ENCODE peak calls at places on chromosomes 11 and 22, in six cellular contexts. E is IMR-90, L is H9, X is neuronal stem cell, B is H1, U is trophoblast cell. C is an unnamed sample.

GRCh38 chr11:78217650-78218541 is 29.2 kb downstream of the USP35 start:
- DNase-seq in U (no peak), B (no peak), L (peak; percentile 16), E (no peak), X (no peak), C (no peak)

GRCh38 chr11:1938343-1939005 is 8.7 kb upstream of the MRPL23 start:
- DNase-seq in U (no peak), B (peak; percentile 45), L (no peak), X (no peak), E (no peak), C (no peak)

GRCh38 chr11:11641581-11641980 is 19.8 kb upstream of the GALNT18 start:
- DNase-seq in L (no peak), B (no peak), U (no peak), E (no peak), X (no peak), C (no peak)

GRCh38 chr11:119901657-119902577 is 172.9 kb upstream of the NECTIN1 start:
- DNase-seq in X (no peak), B (no peak), U (no peak), L (no peak), E (no peak), C (no peak)

GRCh38 chr11:43269229-43269928 is 42.4 kb upstream of the API5 start:
- DNase-seq in X (no peak), E (no peak), B (no peak), U (no peak), L (peak; percentile 59), C (no peak)

GRCh38 chr11:113778111-113778910 is 1.3 kb upstream of the CLDN25 start:
- DNase-seq in X (no peak), U (peak; percentile 36), E (peak; percentile 38), B (no peak), L (no peak), C (peak; percentile 6)

GRCh38 chr11:124752471-124753100 is 531 bp upstream of the VSIG2 start:
- DNase-seq in U (no peak), B (peak; percentile 49), E (no peak), X (no peak), L (no peak), C (no peak)

GRCh38 chr22:45069925-45070324 is 60.1 kb upstream of the PHF21B start:
- DNase-seq in X (no peak), L (no peak), E (no peak), B (no peak), U (no peak), C (no peak)

GRCh38 chr11:47400813-47401279 is 7.5 kb upstream of the SLC39A13 start:
- DNase-seq in L (peak; percentile 26), E (no peak), U (no peak), B (no peak), X (no peak), C (peak; percentile 32)

GRCh38 chr11:2772544-2773031 is 72.8 kb upstream of the KCNQ1OT1 start:
- DNase-seq in L (no peak), B (no peak), E (peak; percentile 75), U (no peak), X (no peak), C (peak; percentile 73)

GRCh38 chr11:73308963-73309960 is 1.2 kb downstream of the ARHGEF17 start:
- DNase-seq in U (peak; percentile 94), X (peak; percentile 78), E (peak; percentile 96), B (peak; percentile 88), L (peak; percentile 90), C (peak; percentile 98)

GRCh38 chr11:76783901-76784813 is 1.0 kb downstream of the TSKU start:
- DNase-seq in E (peak; percentile 84), X (peak; percentile 85), L (peak; percentile 95), U (peak; percentile 86), B (peak; percentile 91), C (peak; percentile 90)

GRCh38 chr11:93348931-93349330 is 18.4 kb downstream of the DEUP1 start:
- DNase-seq in U (no peak), X (no peak), B (no peak), L (no peak), E (no peak), C (no peak)

GRCh38 chr22:38925571-38926041 is 31.8 kb upstream of the APOBEC3A start:
- DNase-seq in X (no peak), E (peak; percentile 30), L (no peak), U (no peak), B (no peak), C (no peak)

GRCh38 chr11:64799925-64800632 is 2.9 kb downstream of the MAP4K2 start:
- DNase-seq in L (no peak), X (no peak), U (no peak), E (no peak), B (no peak), C (peak; percentile 24)

GRCh38 chr11:113305440-113306336 is 8.7 kb upstream of the TTC12 start:
- DNase-seq in E (peak; percentile 51), U (peak; percentile 49), L (peak; percentile 78), B (peak; percentile 85), X (peak; percentile 49), C (peak; percentile 64)

GRCh38 chr11:128294001-128294684 is 293.2 kb downstream of the ETS1 start:
- DNase-seq in E (no peak), L (no peak), B (no peak), X (no peak), U (no peak), C (peak; percentile 57)

GRCh38 chr11:84993386-84993785 is 633.8 kb downstream of the DLG2 start:
- DNase-seq in E (no peak), U (no peak), B (peak; percentile 63), X (no peak), L (peak; percentile 58), C (no peak)

GRCh38 chr11:87290304-87290922 is 252.7 kb downstream of the TMEM135 start:
- DNase-seq in E (peak; percentile 64), U (no peak), B (no peak), L (no peak), X (peak; percentile 42), C (peak; percentile 69)

GRCh38 chr11:83467841-83468240 is 181.7 kb upstream of the CCDC90B start:
- DNase-seq in X (no peak), B (no peak), E (no peak), U (no peak), L (no peak), C (no peak)

GRCh38 chr11:279966-280761 is 2.0 kb downstream of the NLRP6 start:
- DNase-seq in B (peak; percentile 49), E (peak; percentile 30), X (no peak), L (no peak), U (no peak), C (no peak)

GRCh38 chr11:70842256-70842655 is 410.1 kb downstream of the SHANK2 start:
- DNase-seq in L (no peak), B (no peak), X (no peak), E (no peak), U (no peak), C (no peak)

GRCh38 chr11:8913961-8914660 is 3.1 kb downstream of the AKIP1 start:
- DNase-seq in U (no peak), E (peak; percentile 39), L (peak; percentile 61), B (peak; percentile 64), X (peak; percentile 27), C (peak; percentile 58)

GRCh38 chr11:2800655-2801531 is 84.7 kb downstream of the CDKN1C start:
- DNase-seq in E (no peak), U (no peak), B (peak; percentile 42), L (peak; percentile 25), X (no peak), C (no peak)

GRCh38 chr11:102269927-102270326 is 47.4 kb upstream of the BIRC3 start:
- DNase-seq in E (peak; percentile 81), L (no peak), U (no peak), B (no peak), X (no peak), C (no peak)

GRCh38 chr11:109957601-109958000 is 135.6 kb upstream of the ZC3H12C start:
- DNase-seq in E (peak; percentile 58), B (no peak), L (no peak), U (no peak), X (no peak), C (no peak)

DNA sequence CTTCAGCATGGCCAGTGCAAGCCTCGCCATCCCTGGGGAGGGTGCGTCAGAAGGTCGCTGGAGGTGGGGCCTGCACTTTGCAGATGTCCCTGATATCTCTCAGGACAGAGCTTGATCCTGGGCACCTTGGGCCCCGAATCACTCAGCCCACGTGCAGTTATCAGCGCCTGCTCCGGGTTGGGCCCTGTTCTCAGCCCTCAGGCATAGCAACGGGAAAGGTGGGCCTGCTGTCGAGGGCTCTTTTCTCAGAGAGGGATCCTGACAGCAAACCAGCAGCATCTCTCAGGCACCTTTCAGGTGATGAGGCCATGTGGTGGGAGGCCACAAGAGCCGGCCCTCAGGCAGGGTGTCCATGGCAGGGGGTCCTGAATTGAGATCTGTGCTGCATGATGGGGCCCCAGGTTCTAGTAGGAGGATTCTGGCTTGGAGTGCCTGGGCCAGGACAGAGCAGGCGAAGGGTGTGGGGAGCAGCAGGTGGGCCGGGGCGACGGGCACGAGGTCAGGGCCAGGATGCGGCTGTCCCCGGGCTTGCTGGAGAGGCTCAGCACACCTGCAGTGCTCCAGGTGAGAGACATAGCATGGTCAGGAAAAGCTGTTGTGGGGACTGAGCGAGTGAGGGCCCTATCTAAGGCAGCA is 280.5 kb downstream of the TBC1D22A start:
- DNase-seq in U (no peak), X (no peak), L (no peak), B (no peak), E (no peak), C (no peak)
- H3K14ac ChIP-seq in U (no peak overlapping the region), X (peak overlapping the region; percentile 75), L (no peak overlapping the region), B (no peak overlapping the region), E (no peak overlapping the region), C (no peak overlapping the region)

DNA sequence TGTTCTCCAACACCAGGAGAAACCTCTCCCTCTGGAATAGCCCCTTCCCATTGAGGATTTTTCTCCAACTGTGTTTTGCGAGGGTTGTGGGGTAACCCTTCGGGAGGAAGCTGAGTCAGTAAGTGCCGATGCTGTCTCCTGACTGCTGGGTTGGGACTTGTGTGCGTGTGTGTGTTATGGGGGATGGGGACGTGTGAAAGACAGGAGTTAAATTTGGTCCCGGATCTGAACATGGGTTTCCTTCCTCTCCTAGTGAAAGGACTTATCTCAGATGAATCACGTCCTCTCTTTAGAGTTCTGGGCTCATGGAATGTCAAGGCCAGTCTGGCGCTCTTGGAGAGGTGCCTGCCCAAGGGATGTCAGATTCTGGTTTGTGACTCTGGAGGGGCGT is 33.3 kb downstream of the KIAA1671 start:
- DNase-seq in L (no peak), E (peak; percentile 10), X (no peak), U (no peak), B (no peak), C (peak; percentile 98)
- H3K9ac ChIP-seq in L (no peak overlapping the region), E (no peak overlapping the region), X (no peak overlapping the region), U (no peak overlapping the region), B (no peak overlapping the region), C (peak overlapping the region; percentile 79)

GRCh38 chr11:57979532-57980079 is 44.1 kb upstream of the OR9Q1 start:
- DNase-seq in E (no peak), U (no peak), B (no peak), L (no peak), X (no peak), C (no peak)
- H3K14ac ChIP-seq in E (no peak overlapping the region), U (no peak overlapping the region), B (no peak overlapping the region), L (no peak overlapping the region), X (no peak overlapping the region), C (no peak overlapping the region)

DNA sequence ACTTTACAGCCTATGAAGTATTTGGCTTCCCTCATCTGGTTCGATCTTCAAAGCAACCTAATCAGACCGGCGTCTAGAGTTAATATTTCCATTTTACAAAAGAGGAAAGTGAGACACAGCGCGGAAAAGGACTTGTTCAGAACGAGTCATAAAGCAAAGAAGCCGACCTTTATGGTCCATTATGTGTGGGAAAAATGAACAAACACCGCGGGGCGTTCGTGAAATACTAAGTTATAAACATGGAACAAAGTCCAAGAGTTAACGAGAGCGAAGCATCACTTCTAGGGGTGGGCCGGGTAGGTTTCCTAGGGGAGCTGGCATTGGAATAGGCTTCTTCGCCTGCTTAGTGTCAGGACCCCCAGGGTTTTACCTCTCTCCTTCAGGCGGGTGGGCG is 586 bp downstream of the DUSP18 start:
- DNase-seq in L (no peak), U (no peak), X (no peak), B (no peak), E (no peak), C (no peak)
- H3K9ac ChIP-seq in L (no peak overlapping the region), U (peak overlapping the region; percentile 54), X (no peak overlapping the region), B (no peak overlapping the region), E (peak overlapping the region; percentile 63), C (peak overlapping the region; percentile 97)